ENCODE peak calls at places on chromosome 2, in five cellular contexts. One of them, this sample, is unnamed.

GRCh38 chr2:234643407-234643806 is 146.5 kb upstream of the ARL4C start:
- DNase-seq in heart left ventricle: no peak
- DNase-seq in ovary: no peak
- DNase-seq in uterus: no peak
- DNase-seq in esophagus squamous epithelium: no peak
- DNase-seq in this sample: no peak

GRCh38 chr2:189465076-189465475 is 23.8 kb downstream of the WDR75 start:
- DNase-seq in heart left ventricle: no peak
- DNase-seq in ovary: no peak
- DNase-seq in uterus: no peak
- DNase-seq in esophagus squamous epithelium: no peak
- DNase-seq in this sample: no peak

GRCh38 chr2:19356545-19357382 is 1.7 kb downstream of the OSR1 start:
- DNase-seq in heart left ventricle: no peak
- DNase-seq in ovary: no peak
- DNase-seq in uterus: no peak
- DNase-seq in esophagus squamous epithelium: no peak
- DNase-seq in this sample: no peak

GRCh38 chr2:105917216-105917615 is 172.5 kb downstream of the NCK2 start:
- DNase-seq in heart left ventricle: no peak
- DNase-seq in ovary: no peak
- DNase-seq in uterus: no peak
- DNase-seq in esophagus squamous epithelium: no peak
- DNase-seq in this sample: no peak

GRCh38 chr2:119472749-119473148 is 41.1 kb downstream of the TMEM37 start:
- DNase-seq in heart left ventricle: no peak
- DNase-seq in ovary: no peak
- DNase-seq in uterus: no peak
- DNase-seq in esophagus squamous epithelium: no peak
- DNase-seq in this sample: no peak

GRCh38 chr2:57842531-57842930 is 204.1 kb upstream of the VRK2 start:
- DNase-seq in heart left ventricle: no peak
- DNase-seq in ovary: no peak
- DNase-seq in uterus: no peak
- DNase-seq in esophagus squamous epithelium: no peak
- DNase-seq in this sample: no peak

GRCh38 chr2:54522624-54523281 is 66.6 kb downstream of the SPTBN1 start:
- DNase-seq in heart left ventricle: no peak
- DNase-seq in ovary: no peak
- DNase-seq in uterus: no peak
- DNase-seq in esophagus squamous epithelium: no peak
- DNase-seq in this sample: peak

GRCh38 chr2:233202531-233202944 is 48.9 kb upstream of the ATG16L1 start:
- DNase-seq in heart left ventricle: no peak
- DNase-seq in ovary: no peak
- DNase-seq in uterus: no peak
- DNase-seq in esophagus squamous epithelium: no peak
- DNase-seq in this sample: no peak

GRCh38 chr2:199458806-199459285 is 1.1 kb upstream of the SATB2 start:
- DNase-seq in heart left ventricle: peak
- DNase-seq in ovary: no peak
- DNase-seq in uterus: no peak
- DNase-seq in esophagus squamous epithelium: no peak
- DNase-seq in this sample: no peak

GRCh38 chr2:25314514-25315315 is 27.0 kb downstream of the DNMT3A start:
- DNase-seq in heart left ventricle: peak
- DNase-seq in ovary: peak
- DNase-seq in uterus: peak
- DNase-seq in esophagus squamous epithelium: no peak
- DNase-seq in this sample: peak

GRCh38 chr2:125870264-125870663 is 785.7 kb upstream of the GYPC start:
- DNase-seq in heart left ventricle: no peak
- DNase-seq in ovary: no peak
- DNase-seq in uterus: no peak
- DNase-seq in esophagus squamous epithelium: no peak
- DNase-seq in this sample: no peak

GRCh38 chr2:138445227-138445626 is 56.3 kb upstream of the SPOPL start:
- DNase-seq in heart left ventricle: no peak
- DNase-seq in ovary: no peak
- DNase-seq in uterus: no peak
- DNase-seq in esophagus squamous epithelium: no peak
- DNase-seq in this sample: no peak

GRCh38 chr2:129748653-129749052 is 230.8 kb upstream of the RAB6C start:
- DNase-seq in heart left ventricle: no peak
- DNase-seq in ovary: no peak
- DNase-seq in uterus: no peak
- DNase-seq in esophagus squamous epithelium: no peak
- DNase-seq in this sample: no peak

GRCh38 chr2:230254152-230254881 is 28.8 kb downstream of the SP140 start:
- DNase-seq in heart left ventricle: no peak
- DNase-seq in ovary: no peak
- DNase-seq in uterus: no peak
- DNase-seq in esophagus squamous epithelium: no peak
- DNase-seq in this sample: no peak

GRCh38 chr2:241672243-241673188 is 14.1 kb downstream of the DTYMK start:
- DNase-seq in heart left ventricle: no peak
- DNase-seq in ovary: no peak
- DNase-seq in uterus: no peak
- DNase-seq in esophagus squamous epithelium: no peak
- DNase-seq in this sample: no peak

GRCh38 chr2:236261452-236261851 is 2.8 kb downstream of the ASB18 start:
- DNase-seq in heart left ventricle: no peak
- DNase-seq in ovary: no peak
- DNase-seq in uterus: no peak
- DNase-seq in esophagus squamous epithelium: no peak
- DNase-seq in this sample: no peak

GRCh38 chr2:128786800-128787478 is 468.3 kb upstream of the HS6ST1 start:
- DNase-seq in heart left ventricle: no peak
- DNase-seq in ovary: no peak
- DNase-seq in uterus: no peak
- DNase-seq in esophagus squamous epithelium: no peak
- DNase-seq in this sample: no peak

GRCh38 chr2:190216829-190217228 is 102.8 kb downstream of the HIBCH start:
- DNase-seq in heart left ventricle: no peak
- DNase-seq in ovary: peak
- DNase-seq in uterus: peak
- DNase-seq in esophagus squamous epithelium: no peak
- DNase-seq in this sample: no peak

GRCh38 chr2:121429119-121429903 is 101.4 kb upstream of the RNU4ATAC start:
- DNase-seq in heart left ventricle: no peak
- DNase-seq in ovary: no peak
- DNase-seq in uterus: no peak
- DNase-seq in esophagus squamous epithelium: no peak
- DNase-seq in this sample: no peak

GRCh38 chr2:161370981-161371380 is 45.1 kb upstream of the TBR1 start:
- DNase-seq in heart left ventricle: no peak
- DNase-seq in ovary: no peak
- DNase-seq in uterus: no peak
- DNase-seq in esophagus squamous epithelium: no peak
- DNase-seq in this sample: no peak

GRCh38 chr2:25204190-25204838 is 35.9 kb upstream of the POMC start:
- DNase-seq in heart left ventricle: no peak
- DNase-seq in ovary: no peak
- DNase-seq in uterus: no peak
- DNase-seq in esophagus squamous epithelium: no peak
- DNase-seq in this sample: no peak

GRCh38 chr2:106020032-106020431 is 174.1 kb downstream of the UXS1 start:
- DNase-seq in heart left ventricle: no peak
- DNase-seq in ovary: peak
- DNase-seq in uterus: peak
- DNase-seq in esophagus squamous epithelium: no peak
- DNase-seq in this sample: no peak

GRCh38 chr2:237867465-237867864 is 8.0 kb downstream of the RAMP1 start:
- DNase-seq in heart left ventricle: no peak
- DNase-seq in ovary: no peak
- DNase-seq in uterus: no peak
- DNase-seq in esophagus squamous epithelium: no peak
- DNase-seq in this sample: peak
- H3K27ac ChIP-seq in heart left ventricle: no peak
- H3K27ac ChIP-seq in ovary: no peak
- H3K27ac ChIP-seq in uterus: peak
- H3K27ac ChIP-seq in esophagus squamous epithelium: no peak
- H3K27ac ChIP-seq in this sample: no peak

GRCh38 chr2:108786354-108787208 is at the start of gene CCDC138:
- DNase-seq in heart left ventricle: peak
- DNase-seq in ovary: peak
- DNase-seq in uterus: peak
- DNase-seq in esophagus squamous epithelium: peak
- DNase-seq in this sample: peak
- TF ChIP-seq POLR2A in heart left ventricle: peak
- TF ChIP-seq POLR2A in ovary: no peak
- TF ChIP-seq POLR2A in uterus: peak
- TF ChIP-seq POLR2A in esophagus squamous epithelium: no peak
- TF ChIP-seq POLR2A in this sample: no peak

GRCh38 chr2:173652731-173653426 is 298.2 kb downstream of the CDCA7 start:
- DNase-seq in heart left ventricle: no peak
- DNase-seq in ovary: no peak
- DNase-seq in uterus: no peak
- DNase-seq in esophagus squamous epithelium: no peak
- DNase-seq in this sample: no peak
- H3K4me3 ChIP-seq in heart left ventricle: no peak
- H3K4me3 ChIP-seq in ovary: no peak
- H3K4me3 ChIP-seq in uterus: no peak
- H3K4me3 ChIP-seq in esophagus squamous epithelium: no peak
- H3K4me3 ChIP-seq in this sample: no peak

DNA sequence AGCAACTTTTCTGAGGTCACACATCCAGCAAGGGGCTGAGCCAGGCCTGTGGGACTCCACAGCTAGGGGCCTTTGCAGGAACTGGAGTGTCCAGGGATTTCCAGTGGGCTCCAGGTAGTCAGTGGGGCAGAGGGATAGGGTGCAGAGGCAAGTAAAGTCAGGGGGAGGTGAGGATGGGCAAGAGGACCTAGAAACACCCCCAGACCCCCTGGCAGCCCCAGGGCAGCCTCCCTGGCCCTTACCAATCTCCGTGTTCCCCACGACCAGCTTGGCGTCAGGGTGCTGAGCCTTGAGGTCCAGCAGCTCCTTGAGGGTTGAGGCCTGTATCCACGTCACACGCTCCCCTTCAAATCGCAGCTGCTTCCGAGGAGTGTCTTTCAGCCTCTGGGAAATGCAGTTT is 28.4 kb downstream of the XDH start:
- DNase-seq in heart left ventricle: no peak
- DNase-seq in ovary: no peak
- DNase-seq in uterus: no peak
- DNase-seq in esophagus squamous epithelium: no peak
- DNase-seq in this sample: no peak
- H3K27ac ChIP-seq in heart left ventricle: no peak
- H3K27ac ChIP-seq in ovary: no peak
- H3K27ac ChIP-seq in uterus: no peak
- H3K27ac ChIP-seq in esophagus squamous epithelium: no peak
- H3K27ac ChIP-seq in this sample: peak

GRCh38 chr2:176652300-176653182 is 383.3 kb downstream of the MTX2 start:
- DNase-seq in heart left ventricle: no peak
- DNase-seq in ovary: no peak
- DNase-seq in uterus: no peak
- DNase-seq in esophagus squamous epithelium: no peak
- DNase-seq in this sample: no peak
- TF ChIP-seq POLR2A in heart left ventricle: no peak
- TF ChIP-seq POLR2A in ovary: no peak
- TF ChIP-seq POLR2A in uterus: no peak
- TF ChIP-seq POLR2A in esophagus squamous epithelium: no peak
- TF ChIP-seq POLR2A in this sample: no peak

DNA sequence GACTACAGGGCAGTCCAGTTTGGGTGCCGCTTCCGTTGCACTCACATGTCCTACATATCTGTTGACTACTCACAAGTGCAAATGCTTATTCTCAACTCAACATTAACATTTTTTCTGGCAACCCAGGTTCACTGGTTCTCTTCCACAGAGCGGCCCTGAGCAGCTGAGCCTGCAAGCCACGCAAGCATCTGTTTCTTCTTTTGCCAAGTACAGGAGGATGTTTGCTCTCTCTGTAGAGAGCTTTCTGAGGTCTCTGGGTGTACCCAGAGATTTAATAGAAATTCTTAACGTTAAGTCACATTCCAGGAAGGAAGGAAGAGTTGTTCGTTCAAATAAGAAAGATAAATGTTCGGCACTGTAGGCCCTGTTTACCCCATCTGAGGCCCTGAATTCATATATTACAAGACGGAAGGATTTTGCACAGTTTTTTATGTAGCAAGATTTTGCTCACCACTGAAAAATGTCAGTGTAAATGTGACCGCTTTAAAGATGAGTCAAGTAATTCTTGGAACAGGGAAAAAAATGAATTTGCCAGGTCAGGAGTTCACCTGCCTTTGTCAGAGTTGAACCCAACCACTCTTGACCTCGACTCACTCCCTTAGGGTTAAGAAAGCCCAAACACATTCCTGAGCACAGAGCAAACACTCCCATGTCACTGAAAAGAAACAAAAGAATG is 30.1 kb downstream of the KCTD18 start:
- DNase-seq in heart left ventricle: no peak
- DNase-seq in ovary: no peak
- DNase-seq in uterus: no peak
- DNase-seq in esophagus squamous epithelium: no peak
- DNase-seq in this sample: no peak
- H3K4me3 ChIP-seq in heart left ventricle: no peak
- H3K4me3 ChIP-seq in ovary: no peak
- H3K4me3 ChIP-seq in uterus: no peak
- H3K4me3 ChIP-seq in esophagus squamous epithelium: no peak
- H3K4me3 ChIP-seq in this sample: no peak

GRCh38 chr2:41840702-41841551 is 206.9 kb upstream of the PKDCC start:
- DNase-seq in heart left ventricle: peak
- DNase-seq in ovary: peak
- DNase-seq in uterus: peak
- DNase-seq in esophagus squamous epithelium: peak
- DNase-seq in this sample: peak
- H3K27ac ChIP-seq in heart left ventricle: peak
- H3K27ac ChIP-seq in ovary: peak
- H3K27ac ChIP-seq in uterus: peak
- H3K27ac ChIP-seq in esophagus squamous epithelium: peak
- H3K27ac ChIP-seq in this sample: peak

DNA sequence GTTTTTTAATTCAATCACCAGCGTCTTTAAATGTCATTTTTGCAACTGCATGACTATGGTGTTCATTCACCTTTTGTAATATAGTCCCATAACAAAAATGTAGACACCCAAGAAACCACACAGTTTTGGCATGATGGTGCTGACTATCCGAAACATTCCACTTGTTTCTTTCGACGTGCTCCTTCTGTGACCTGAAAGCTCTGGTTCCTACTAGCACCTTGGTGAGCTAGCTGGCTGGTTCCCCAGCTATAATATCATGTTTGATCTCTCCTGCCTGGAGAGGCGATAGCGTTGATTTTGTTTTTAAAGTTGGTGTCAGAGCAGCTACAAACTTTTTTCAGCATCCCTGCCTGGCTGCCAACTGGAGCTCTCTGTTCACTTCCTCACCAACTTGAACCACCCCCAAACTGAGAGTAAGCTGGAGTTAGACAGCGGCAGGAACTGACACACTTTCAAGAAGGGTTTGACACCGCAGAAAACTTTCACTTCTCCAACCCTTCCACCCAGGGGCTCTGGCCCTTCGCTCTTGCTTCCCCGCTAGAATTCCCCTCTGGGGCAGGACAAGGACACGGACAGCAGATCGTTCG is 1.1 kb downstream of the ATAD2B start:
- DNase-seq in heart left ventricle: peak
- DNase-seq in ovary: peak
- DNase-seq in uterus: peak
- DNase-seq in esophagus squamous epithelium: peak
- DNase-seq in this sample: peak
- TF ChIP-seq POLR2A in heart left ventricle: peak
- TF ChIP-seq POLR2A in ovary: no peak
- TF ChIP-seq POLR2A in uterus: peak
- TF ChIP-seq POLR2A in esophagus squamous epithelium: no peak
- TF ChIP-seq POLR2A in this sample: no peak